ENCODE peak calls at places on chromosome 21, in four cellular contexts. One of them, this sample, is unnamed. For H3K4me1, the result is how much of the 10 kb centered on the place peaks cover.

GRCh38 chr21:14956826-14957225 is 108.0 kb downstream of the NRIP1 start:
- DNase-seq in astrocyte: peak
- DNase-seq in GM23248: peak
- DNase-seq in hepatocyte: no peak
- DNase-seq in this sample: no peak

GRCh38 chr21:27329255-27329851 is 362.5 kb upstream of the ADAMTS5 start:
- DNase-seq in astrocyte: no peak
- DNase-seq in GM23248: no peak
- DNase-seq in hepatocyte: no peak
- DNase-seq in this sample: no peak

GRCh38 chr21:23475518-23476189 is 2131.6 kb downstream of the MRPL39 start:
- DNase-seq in hepatocyte: no peak
- DNase-seq in GM23248: no peak
- DNase-seq in astrocyte: no peak
- DNase-seq in this sample: no peak

GRCh38 chr21:46317710-46318463 is 5.8 kb downstream of the C21orf58 start:
- DNase-seq in GM23248: no peak
- DNase-seq in hepatocyte: peak
- DNase-seq in astrocyte: no peak
- DNase-seq in this sample: no peak

GRCh38 chr21:30561264-30561895 is at the start of gene KRTAP19-7:
- DNase-seq in GM23248: no peak
- DNase-seq in hepatocyte: no peak
- DNase-seq in astrocyte: no peak
- DNase-seq in this sample: no peak

GRCh38 chr21:30232011-30232410 is 16.1 kb upstream of the CLDN8 start:
- DNase-seq in astrocyte: no peak
- DNase-seq in GM23248: peak
- DNase-seq in hepatocyte: no peak
- DNase-seq in this sample: no peak

GRCh38 chr21:36103434-36103833 is 31.4 kb upstream of the CBR3 start:
- DNase-seq in hepatocyte: no peak
- DNase-seq in GM23248: no peak
- DNase-seq in astrocyte: no peak
- DNase-seq in this sample: no peak

GRCh38 chr21:27298465-27298864 is 331.6 kb upstream of the ADAMTS5 start:
- DNase-seq in GM23248: no peak
- DNase-seq in hepatocyte: no peak
- DNase-seq in astrocyte: no peak
- DNase-seq in this sample: no peak

GRCh38 chr21:14787312-14787711 is 241.2 kb upstream of the SAMSN1 start:
- DNase-seq in hepatocyte: no peak
- DNase-seq in astrocyte: no peak
- DNase-seq in GM23248: no peak
- DNase-seq in this sample: no peak

DNA sequence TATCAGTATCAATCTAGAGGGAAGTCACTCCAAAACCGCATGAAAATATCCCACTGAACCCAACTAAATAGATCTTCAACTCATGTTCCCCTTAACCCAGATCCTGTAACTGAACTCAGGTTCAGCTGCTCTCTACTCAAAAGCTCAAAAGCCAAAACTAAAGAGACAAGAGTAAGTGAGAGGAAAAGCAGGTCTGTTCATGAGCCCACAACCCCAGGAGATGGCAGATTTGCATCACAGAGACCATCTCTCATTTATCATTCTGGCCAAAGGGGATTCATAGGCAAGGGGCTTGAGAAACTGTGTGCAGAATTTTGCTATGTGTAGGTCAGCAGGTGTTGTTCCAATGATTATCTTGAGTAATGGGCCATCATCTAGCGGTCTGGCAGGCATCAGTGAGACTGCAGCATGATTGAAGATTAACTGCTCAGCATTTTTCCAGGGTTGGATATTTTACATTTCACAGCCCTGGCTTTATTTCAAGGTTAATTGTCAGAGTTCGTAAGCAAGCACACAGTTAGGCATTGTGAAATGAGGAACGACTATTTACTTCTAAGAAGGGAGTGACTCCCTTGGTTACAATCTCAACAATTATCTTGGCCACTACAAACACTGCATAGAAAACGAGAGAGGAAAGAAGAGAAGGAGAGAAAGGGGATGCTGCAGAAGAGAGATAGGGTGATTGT is 1204.5 kb upstream of the TMPRSS15 start:
- DNase-seq in hepatocyte: peak
- DNase-seq in astrocyte: no peak
- DNase-seq in GM23248: no peak
- DNase-seq in this sample: no peak
- H3K4me1 ChIP-seq in hepatocyte: under half
- H3K4me1 ChIP-seq in astrocyte: under half
- H3K4me1 ChIP-seq in GM23248: under half
- H3K4me1 ChIP-seq in this sample: under half

GRCh38 chr21:41706678-41707077 is 60.2 kb downstream of the RIPK4 start:
- DNase-seq in astrocyte: peak
- DNase-seq in hepatocyte: peak
- DNase-seq in GM23248: no peak
- DNase-seq in this sample: no peak
- H2AFZ ChIP-seq in astrocyte: no peak
- H2AFZ ChIP-seq in hepatocyte: no peak
- H2AFZ ChIP-seq in GM23248: no peak
- H2AFZ ChIP-seq in this sample: no peak

GRCh38 chr21:38308010-38308784 is 51.4 kb downstream of the KCNJ15 start:
- DNase-seq in hepatocyte: no peak
- DNase-seq in astrocyte: no peak
- DNase-seq in GM23248: peak
- DNase-seq in this sample: no peak
- H3K4me1 ChIP-seq in hepatocyte: under half
- H3K4me1 ChIP-seq in astrocyte: under half
- H3K4me1 ChIP-seq in GM23248: half or more
- H3K4me1 ChIP-seq in this sample: under half

GRCh38 chr21:43703068-43703880 is 15.7 kb upstream of the PDXK start:
- DNase-seq in hepatocyte: peak
- DNase-seq in astrocyte: peak
- DNase-seq in GM23248: peak
- DNase-seq in this sample: no peak
- H2AFZ ChIP-seq in hepatocyte: no peak
- H2AFZ ChIP-seq in astrocyte: peak
- H2AFZ ChIP-seq in GM23248: peak
- H2AFZ ChIP-seq in this sample: no peak

GRCh38 chr21:20452935-20453334 is 545.3 kb upstream of the NCAM2 start:
- DNase-seq in astrocyte: no peak
- DNase-seq in GM23248: no peak
- DNase-seq in hepatocyte: no peak
- DNase-seq in this sample: no peak
- H3K4me1 ChIP-seq in astrocyte: under half
- H3K4me1 ChIP-seq in GM23248: under half
- H3K4me1 ChIP-seq in hepatocyte: under half
- H3K4me1 ChIP-seq in this sample: under half

DNA sequence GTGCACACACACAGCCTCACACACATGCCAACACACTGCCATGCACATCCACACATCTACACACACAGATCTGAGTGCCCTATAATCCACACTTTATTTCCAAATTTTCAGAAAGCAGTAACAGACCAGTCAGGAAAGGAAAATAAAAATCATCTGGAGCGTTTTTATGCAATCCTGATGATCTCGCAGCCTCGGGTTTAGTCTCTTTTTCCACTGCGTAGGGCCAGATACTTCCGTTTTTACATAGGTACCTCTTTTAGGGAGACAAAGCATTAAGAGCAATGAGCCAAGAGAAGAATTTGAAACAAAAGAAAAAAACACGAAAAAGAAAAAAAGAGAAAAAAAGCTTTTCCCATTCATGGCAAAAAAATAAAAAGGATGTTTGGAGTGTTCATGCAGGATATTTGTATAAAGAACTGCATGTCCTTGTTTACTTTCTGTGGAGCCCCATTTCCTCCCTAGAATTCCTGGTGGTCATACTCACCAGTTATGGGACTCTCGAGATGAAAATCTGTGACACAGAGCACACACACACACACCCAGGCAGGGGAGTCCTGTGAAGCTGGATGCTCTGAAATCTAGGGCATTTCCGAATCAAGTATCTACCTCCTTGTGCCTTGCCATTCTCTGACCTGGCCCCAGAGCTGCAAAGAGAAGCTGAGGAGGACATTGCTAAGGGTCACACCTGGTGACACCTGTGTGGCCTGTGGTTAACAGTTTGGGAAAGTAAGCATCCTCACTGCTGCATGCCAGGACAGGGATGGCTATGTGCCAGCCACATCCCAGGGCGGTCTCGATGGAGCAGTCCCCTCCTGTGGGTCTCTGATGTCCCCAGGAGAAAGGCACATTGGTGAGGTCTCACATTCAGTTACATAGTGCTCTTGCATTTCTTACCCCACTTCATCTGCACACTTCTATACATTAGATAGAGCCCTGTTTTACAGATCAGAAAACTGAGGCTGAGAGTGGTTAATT is 83.6 kb downstream of the RUNX1 start:
- DNase-seq in GM23248: peak
- DNase-seq in hepatocyte: no peak
- DNase-seq in astrocyte: peak
- DNase-seq in this sample: no peak
- H2AFZ ChIP-seq in GM23248: peak
- H2AFZ ChIP-seq in hepatocyte: no peak
- H2AFZ ChIP-seq in astrocyte: no peak
- H2AFZ ChIP-seq in this sample: no peak

DNA sequence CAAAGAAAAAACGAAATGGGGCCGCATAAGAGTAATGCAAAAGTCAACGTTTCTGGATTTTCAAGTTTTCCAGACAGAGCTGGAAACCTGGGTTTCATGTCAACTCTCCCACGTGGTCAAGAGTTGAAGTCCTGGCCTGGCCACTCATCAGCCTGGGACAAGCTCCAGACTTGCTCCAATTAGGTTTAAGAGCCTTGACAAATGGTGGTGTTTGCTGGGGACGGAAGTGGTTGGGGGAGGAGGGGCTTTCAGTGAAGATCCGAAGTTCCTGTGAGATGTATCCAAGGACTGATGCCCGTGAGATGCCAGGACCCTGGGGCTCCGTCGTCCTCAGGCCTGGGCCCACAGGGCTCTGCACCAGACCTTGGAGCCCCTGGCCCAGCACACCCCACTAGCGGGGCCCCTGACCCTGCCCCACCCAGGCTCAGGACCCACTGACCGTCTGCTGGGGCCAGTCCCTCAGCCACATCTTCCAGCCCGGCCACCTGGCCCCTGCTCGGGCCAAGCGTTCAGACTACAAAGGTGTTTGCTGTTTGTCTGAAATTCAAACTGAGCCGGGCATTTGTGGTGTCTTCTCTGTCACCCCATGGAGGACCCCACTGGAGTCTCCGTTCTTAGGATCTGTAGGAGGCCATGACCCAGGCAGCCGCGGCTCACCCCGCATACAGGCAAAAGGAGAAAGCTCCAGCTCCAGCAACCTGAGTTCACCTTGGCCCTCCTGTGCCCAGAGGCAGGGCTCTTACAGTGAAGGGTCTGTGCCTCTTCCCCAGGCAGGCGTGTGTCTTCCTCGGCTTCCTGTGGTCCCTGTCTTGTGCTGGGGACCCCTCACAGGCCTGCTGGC is 53.3 kb downstream of the SIK1 start:
- DNase-seq in GM23248: no peak
- DNase-seq in hepatocyte: no peak
- DNase-seq in astrocyte: no peak
- DNase-seq in this sample: no peak
- H3K4me1 ChIP-seq in GM23248: under half
- H3K4me1 ChIP-seq in hepatocyte: under half
- H3K4me1 ChIP-seq in astrocyte: under half
- H3K4me1 ChIP-seq in this sample: under half

DNA sequence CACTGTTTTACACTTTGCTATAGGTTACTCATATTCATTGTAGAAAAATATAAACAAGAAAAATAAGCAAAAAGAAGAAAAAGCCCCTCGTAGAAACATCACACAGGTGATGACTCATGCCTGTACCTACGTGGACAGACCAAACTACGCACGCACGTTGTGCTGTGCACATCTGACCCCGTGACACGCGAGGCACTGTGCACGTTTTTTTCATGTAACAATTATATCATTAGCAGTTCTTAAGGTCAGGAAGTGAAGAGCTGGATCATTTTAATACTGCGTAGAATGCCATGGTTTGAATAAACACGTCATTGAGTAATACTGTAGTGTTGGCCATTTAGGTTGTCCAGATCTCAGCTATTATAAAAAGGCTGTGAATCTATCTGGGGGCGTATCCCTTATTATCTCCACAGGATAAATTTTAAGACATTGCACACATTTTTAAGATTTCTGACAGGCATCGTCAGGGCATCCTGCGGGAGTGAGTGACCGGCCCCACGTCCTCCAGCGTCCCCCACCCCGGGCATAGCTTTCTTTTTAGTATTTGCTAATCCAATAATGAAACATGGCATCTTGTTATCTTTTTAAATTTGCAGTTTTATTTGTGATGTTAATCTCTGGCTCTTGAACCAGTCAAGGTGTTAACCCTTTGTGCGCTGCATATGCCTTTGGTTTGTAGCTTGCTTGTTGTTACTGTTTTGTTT is 23.4 kb upstream of the ADARB1 start:
- DNase-seq in astrocyte: peak
- DNase-seq in hepatocyte: peak
- DNase-seq in GM23248: peak
- DNase-seq in this sample: no peak
- H2AFZ ChIP-seq in astrocyte: no peak
- H2AFZ ChIP-seq in hepatocyte: no peak
- H2AFZ ChIP-seq in GM23248: peak
- H2AFZ ChIP-seq in this sample: no peak

GRCh38 chr21:34822957-34823356 is 154.2 kb downstream of the CLIC6 start:
- DNase-seq in hepatocyte: peak
- DNase-seq in GM23248: peak
- DNase-seq in astrocyte: peak
- DNase-seq in this sample: no peak

GRCh38 chr21:34821717-34822116 is 152.9 kb downstream of the CLIC6 start:
- DNase-seq in hepatocyte: no peak
- DNase-seq in GM23248: no peak
- DNase-seq in astrocyte: no peak
- DNase-seq in this sample: no peak

GRCh38 chr21:34820051-34820450 is 151.3 kb downstream of the CLIC6 start:
- DNase-seq in astrocyte: no peak
- DNase-seq in hepatocyte: no peak
- DNase-seq in GM23248: no peak
- DNase-seq in this sample: no peak

GRCh38 chr21:34824314-34824713 is 155.5 kb downstream of the CLIC6 start:
- DNase-seq in GM23248: no peak
- DNase-seq in astrocyte: no peak
- DNase-seq in hepatocyte: no peak
- DNase-seq in this sample: no peak

GRCh38 chr21:34822209-34822608 is 153.4 kb downstream of the CLIC6 start:
- DNase-seq in hepatocyte: no peak
- DNase-seq in astrocyte: no peak
- DNase-seq in GM23248: no peak
- DNase-seq in this sample: no peak
- H3K4me1 ChIP-seq in hepatocyte: under half
- H3K4me1 ChIP-seq in astrocyte: under half
- H3K4me1 ChIP-seq in GM23248: under half
- H3K4me1 ChIP-seq in this sample: under half

DNA sequence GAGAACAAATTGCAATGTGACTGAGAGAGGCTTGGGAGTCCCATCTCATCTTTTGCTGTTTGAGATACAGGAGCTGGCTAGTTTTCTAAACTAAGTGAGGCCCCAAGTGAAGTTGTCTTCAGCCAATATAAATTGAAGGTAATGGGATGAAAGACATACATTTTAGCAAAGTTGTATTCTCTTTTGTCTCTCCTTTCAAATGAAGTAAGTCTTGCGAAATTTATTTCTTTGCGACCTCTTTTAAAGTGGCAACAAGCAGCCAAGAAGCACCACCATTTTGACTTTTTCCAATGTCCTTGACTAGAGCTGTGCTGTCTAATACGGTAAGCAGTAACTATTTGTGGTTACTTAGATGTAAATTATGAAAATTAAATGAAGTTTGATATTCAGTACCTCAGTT is 385.7 kb downstream of the USP25 start:
- DNase-seq in astrocyte: no peak
- DNase-seq in GM23248: no peak
- DNase-seq in hepatocyte: no peak
- DNase-seq in this sample: no peak
- H2AFZ ChIP-seq in astrocyte: no peak
- H2AFZ ChIP-seq in GM23248: peak
- H2AFZ ChIP-seq in hepatocyte: no peak
- H2AFZ ChIP-seq in this sample: no peak

This sample was measured in OCI-LY7.